ENCODE peak calls at places on chromosomes 5 and 9, in seven cellular contexts. One of them, this sample, is unnamed.
A peak's percentile ranks its signal among the peaks of the same experiment; 100 is the strongest.

GRCh38 chr9:128420060-128420650 is 502 bp upstream of the CERCAM start:
- DNase-seq in heart left ventricle: peak; percentile 76
- DNase-seq in uterus: peak; percentile 64
- DNase-seq in endothelial cell of umbilical vein: peak; percentile 63
- DNase-seq in effector memory CD4-positive, alpha-beta T cell: peak; percentile 36
- DNase-seq in HCT116: no peak
- DNase-seq in lower lobe of right lung: peak; percentile 81
- DNase-seq in this sample: peak; percentile 64

GRCh38 chr9:96022445-96023031 is 147.0 kb downstream of the ERCC6L2 start:
- DNase-seq in heart left ventricle: peak; percentile 34
- DNase-seq in endothelial cell of umbilical vein: no peak
- DNase-seq in lower lobe of right lung: peak; percentile 70
- DNase-seq in effector memory CD4-positive, alpha-beta T cell: no peak
- DNase-seq in uterus: no peak
- DNase-seq in HCT116: no peak
- DNase-seq in this sample: no peak

GRCh38 chr9:21153688-21154608 is 12.3 kb upstream of the IFNW1 start:
- DNase-seq in uterus: no peak
- DNase-seq in lower lobe of right lung: peak; percentile 38
- DNase-seq in endothelial cell of umbilical vein: peak; percentile 58
- DNase-seq in HCT116: peak; percentile 51
- DNase-seq in heart left ventricle: no peak
- DNase-seq in effector memory CD4-positive, alpha-beta T cell: no peak
- DNase-seq in this sample: peak; percentile 32

GRCh38 chr5:158373623-158374375 is 514.9 kb upstream of the CLINT1 start:
- DNase-seq in heart left ventricle: no peak
- DNase-seq in lower lobe of right lung: no peak
- DNase-seq in effector memory CD4-positive, alpha-beta T cell: no peak
- DNase-seq in endothelial cell of umbilical vein: no peak
- DNase-seq in HCT116: no peak
- DNase-seq in uterus: no peak
- DNase-seq in this sample: no peak

GRCh38 chr5:95027775-95028174 is 257.1 kb downstream of the MCTP1 start:
- DNase-seq in HCT116: no peak
- DNase-seq in heart left ventricle: no peak
- DNase-seq in endothelial cell of umbilical vein: no peak
- DNase-seq in lower lobe of right lung: no peak
- DNase-seq in effector memory CD4-positive, alpha-beta T cell: no peak
- DNase-seq in uterus: no peak
- DNase-seq in this sample: no peak

GRCh38 chr9:134601764-134602163 is 39.8 kb upstream of the COL5A1 start:
- DNase-seq in lower lobe of right lung: no peak
- DNase-seq in effector memory CD4-positive, alpha-beta T cell: no peak
- DNase-seq in uterus: no peak
- DNase-seq in endothelial cell of umbilical vein: no peak
- DNase-seq in HCT116: no peak
- DNase-seq in heart left ventricle: no peak
- DNase-seq in this sample: no peak

GRCh38 chr5:96661101-96661840 is 905 bp upstream of the CAST start:
- DNase-seq in effector memory CD4-positive, alpha-beta T cell: peak; percentile 12
- DNase-seq in heart left ventricle: no peak
- DNase-seq in endothelial cell of umbilical vein: peak; percentile 76
- DNase-seq in lower lobe of right lung: no peak
- DNase-seq in uterus: peak; percentile 29
- DNase-seq in HCT116: no peak
- DNase-seq in this sample: peak; percentile 46

GRCh38 chr5:34881246-34881645 is 34.1 kb downstream of the RAD1 start:
- DNase-seq in endothelial cell of umbilical vein: no peak
- DNase-seq in HCT116: no peak
- DNase-seq in uterus: no peak
- DNase-seq in heart left ventricle: no peak
- DNase-seq in lower lobe of right lung: no peak
- DNase-seq in effector memory CD4-positive, alpha-beta T cell: no peak
- DNase-seq in this sample: no peak

GRCh38 chr5:177607452-177608192 is 7.7 kb downstream of the B4GALT7 start:
- DNase-seq in HCT116: no peak
- DNase-seq in lower lobe of right lung: peak; percentile 75
- DNase-seq in endothelial cell of umbilical vein: peak; percentile 77
- DNase-seq in heart left ventricle: peak; percentile 74
- DNase-seq in effector memory CD4-positive, alpha-beta T cell: no peak
- DNase-seq in uterus: peak; percentile 52
- DNase-seq in this sample: peak; percentile 70

GRCh38 chr9:99544526-99544925 is 277.2 kb upstream of the NR4A3 start:
- DNase-seq in effector memory CD4-positive, alpha-beta T cell: no peak
- DNase-seq in HCT116: no peak
- DNase-seq in endothelial cell of umbilical vein: no peak
- DNase-seq in lower lobe of right lung: no peak
- DNase-seq in heart left ventricle: no peak
- DNase-seq in uterus: no peak
- DNase-seq in this sample: no peak

GRCh38 chr5:77367733-77368132 is 124.4 kb downstream of the WDR41 start:
- DNase-seq in lower lobe of right lung: no peak
- DNase-seq in heart left ventricle: no peak
- DNase-seq in HCT116: peak; percentile 13
- DNase-seq in effector memory CD4-positive, alpha-beta T cell: no peak
- DNase-seq in endothelial cell of umbilical vein: no peak
- DNase-seq in uterus: no peak
- DNase-seq in this sample: peak; percentile 16

GRCh38 chr5:150787659-150788058 is 9.1 kb downstream of the SMIM3 start:
- DNase-seq in effector memory CD4-positive, alpha-beta T cell: no peak
- DNase-seq in lower lobe of right lung: no peak
- DNase-seq in endothelial cell of umbilical vein: no peak
- DNase-seq in heart left ventricle: no peak
- DNase-seq in HCT116: no peak
- DNase-seq in uterus: no peak
- DNase-seq in this sample: no peak

GRCh38 chr9:2583308-2584013 is 38.1 kb upstream of the VLDLR start:
- DNase-seq in HCT116: no peak
- DNase-seq in effector memory CD4-positive, alpha-beta T cell: no peak
- DNase-seq in uterus: no peak
- DNase-seq in endothelial cell of umbilical vein: no peak
- DNase-seq in heart left ventricle: peak; percentile 35
- DNase-seq in lower lobe of right lung: no peak
- DNase-seq in this sample: peak; percentile 46

GRCh38 chr9:120643096-120643495 is 63.1 kb upstream of the CDK5RAP2 start:
- DNase-seq in HCT116: no peak
- DNase-seq in uterus: no peak
- DNase-seq in heart left ventricle: no peak
- DNase-seq in endothelial cell of umbilical vein: no peak
- DNase-seq in effector memory CD4-positive, alpha-beta T cell: no peak
- DNase-seq in lower lobe of right lung: no peak
- DNase-seq in this sample: no peak

GRCh38 chr5:106827061-106827460 is 843.7 kb downstream of the EFNA5 start:
- DNase-seq in uterus: no peak
- DNase-seq in heart left ventricle: no peak
- DNase-seq in lower lobe of right lung: no peak
- DNase-seq in effector memory CD4-positive, alpha-beta T cell: no peak
- DNase-seq in endothelial cell of umbilical vein: no peak
- DNase-seq in HCT116: no peak
- DNase-seq in this sample: no peak

GRCh38 chr5:57179262-57179960 is 5.6 kb downstream of the GPBP1 start:
- DNase-seq in lower lobe of right lung: no peak
- DNase-seq in uterus: no peak
- DNase-seq in HCT116: no peak
- DNase-seq in heart left ventricle: no peak
- DNase-seq in effector memory CD4-positive, alpha-beta T cell: no peak
- DNase-seq in endothelial cell of umbilical vein: no peak
- DNase-seq in this sample: no peak
- H3K4me1 ChIP-seq in lower lobe of right lung: peaks cover 76% of the 10 kb centered on the region
- H3K4me1 ChIP-seq in uterus: no peaks in the 10 kb centered on the region
- H3K4me1 ChIP-seq in HCT116: peaks cover 21% of the 10 kb centered on the region
- H3K4me1 ChIP-seq in heart left ventricle: peaks cover 81% of the 10 kb centered on the region
- H3K4me1 ChIP-seq in effector memory CD4-positive, alpha-beta T cell: peaks cover 27% of the 10 kb centered on the region
- H3K4me1 ChIP-seq in endothelial cell of umbilical vein: peaks cover 35% of the 10 kb centered on the region
- H3K4me1 ChIP-seq in this sample: peaks cover 8% of the 10 kb centered on the region

GRCh38 chr5:135350536-135350935 is 48.5 kb downstream of the MACROH2A1 start:
- DNase-seq in lower lobe of right lung: no peak
- DNase-seq in heart left ventricle: no peak
- DNase-seq in HCT116: no peak
- DNase-seq in endothelial cell of umbilical vein: no peak
- DNase-seq in effector memory CD4-positive, alpha-beta T cell: no peak
- DNase-seq in uterus: no peak
- DNase-seq in this sample: no peak
- H3K4me1 ChIP-seq in lower lobe of right lung: peaks cover 18% of the 10 kb centered on the region
- H3K4me1 ChIP-seq in heart left ventricle: peaks cover 23% of the 10 kb centered on the region
- H3K4me1 ChIP-seq in HCT116: no peaks in the 10 kb centered on the region
- H3K4me1 ChIP-seq in endothelial cell of umbilical vein: no peaks in the 10 kb centered on the region
- H3K4me1 ChIP-seq in effector memory CD4-positive, alpha-beta T cell: no peaks in the 10 kb centered on the region
- H3K4me1 ChIP-seq in uterus: no peaks in the 10 kb centered on the region
- H3K4me1 ChIP-seq in this sample: no peaks in the 10 kb centered on the region

DNA sequence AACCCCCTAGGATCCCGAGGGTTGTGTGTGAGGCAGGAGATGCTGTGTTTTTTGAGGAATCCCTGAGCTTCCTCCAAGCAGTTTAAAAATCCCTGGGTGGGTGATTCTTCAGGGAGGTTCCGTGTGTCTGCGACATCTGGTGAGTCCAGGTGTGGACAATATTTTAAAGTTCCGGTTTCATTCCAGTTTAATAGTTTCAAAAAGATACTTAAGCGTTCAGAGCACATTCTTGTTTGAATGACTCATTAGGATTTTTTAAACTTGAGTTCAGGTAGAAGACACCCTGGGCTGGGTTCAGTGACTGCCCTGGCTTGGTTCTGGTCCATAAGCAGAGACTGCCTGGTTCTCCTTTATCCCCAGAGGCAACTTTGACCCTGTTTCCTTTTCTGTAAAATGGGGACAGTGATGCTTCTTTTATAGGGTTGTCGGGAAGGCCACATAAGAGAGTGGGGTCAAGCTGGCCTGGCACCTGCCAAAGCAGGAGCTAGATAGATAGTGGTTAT is 119.2 kb downstream of the RGS3 start:
- DNase-seq in HCT116: no peak
- DNase-seq in uterus: no peak
- DNase-seq in lower lobe of right lung: no peak
- DNase-seq in effector memory CD4-positive, alpha-beta T cell: no peak
- DNase-seq in endothelial cell of umbilical vein: no peak
- DNase-seq in heart left ventricle: peak; percentile 10
- DNase-seq in this sample: peak; percentile 55
- H3K4me1 ChIP-seq in HCT116: peaks cover 39% of the 10 kb centered on the region
- H3K4me1 ChIP-seq in uterus: no peaks in the 10 kb centered on the region
- H3K4me1 ChIP-seq in lower lobe of right lung: peaks cover 96% of the 10 kb centered on the region
- H3K4me1 ChIP-seq in effector memory CD4-positive, alpha-beta T cell: peaks cover 44% of the 10 kb centered on the region
- H3K4me1 ChIP-seq in endothelial cell of umbilical vein: peaks cover 53% of the 10 kb centered on the region
- H3K4me1 ChIP-seq in heart left ventricle: peaks cover 89% of the 10 kb centered on the region
- H3K4me1 ChIP-seq in this sample: peaks cover 53% of the 10 kb centered on the region

GRCh38 chr9:131672451-131672850 is 67.4 kb downstream of the RAPGEF1 start:
- DNase-seq in HCT116: no peak
- DNase-seq in lower lobe of right lung: no peak
- DNase-seq in effector memory CD4-positive, alpha-beta T cell: no peak
- DNase-seq in heart left ventricle: peak; percentile 64
- DNase-seq in endothelial cell of umbilical vein: peak; percentile 79
- DNase-seq in uterus: peak; percentile 41
- DNase-seq in this sample: no peak
- H3K4me1 ChIP-seq in HCT116: peaks cover 32% of the 10 kb centered on the region
- H3K4me1 ChIP-seq in lower lobe of right lung: peaks cover 100% of the 10 kb centered on the region
- H3K4me1 ChIP-seq in effector memory CD4-positive, alpha-beta T cell: peaks cover 89% of the 10 kb centered on the region
- H3K4me1 ChIP-seq in heart left ventricle: peaks cover 100% of the 10 kb centered on the region
- H3K4me1 ChIP-seq in endothelial cell of umbilical vein: peaks cover 50% of the 10 kb centered on the region
- H3K4me1 ChIP-seq in uterus: peaks cover 49% of the 10 kb centered on the region
- H3K4me1 ChIP-seq in this sample: peaks cover 37% of the 10 kb centered on the region

DNA sequence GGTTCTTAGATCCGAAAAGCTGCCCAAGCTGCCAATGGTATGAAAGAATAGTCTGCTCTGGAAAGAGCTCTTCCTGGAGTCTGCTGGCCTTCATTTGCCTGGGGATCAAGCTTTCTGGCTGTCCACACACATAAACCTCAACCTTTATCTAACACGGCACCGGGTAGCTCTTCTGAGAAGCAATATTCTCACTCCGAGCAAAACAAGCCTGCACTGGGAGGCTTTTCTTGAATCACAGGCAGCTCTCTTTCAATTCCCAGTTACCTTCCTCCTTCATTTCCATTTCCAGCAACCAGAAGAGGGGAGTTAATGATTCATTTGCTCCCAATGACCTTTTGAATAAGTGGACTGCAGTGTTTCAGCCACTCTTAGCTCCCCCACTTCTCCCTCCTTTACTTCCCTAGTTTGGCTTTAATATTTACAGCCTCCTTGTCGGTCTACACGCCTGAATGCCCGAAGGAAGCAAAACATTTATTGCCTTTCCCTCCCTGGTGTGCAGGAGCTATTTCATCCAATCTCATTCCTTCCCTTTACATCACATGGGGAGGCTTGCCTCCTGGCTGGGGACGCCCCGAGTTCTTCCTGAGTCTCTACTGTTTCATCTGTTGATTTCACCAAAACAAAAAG is 187.1 kb downstream of the ARHGEF28 start:
- DNase-seq in HCT116: no peak
- DNase-seq in heart left ventricle: no peak
- DNase-seq in endothelial cell of umbilical vein: no peak
- DNase-seq in effector memory CD4-positive, alpha-beta T cell: no peak
- DNase-seq in lower lobe of right lung: no peak
- DNase-seq in uterus: peak; percentile 39
- DNase-seq in this sample: no peak
- H3K4me1 ChIP-seq in HCT116: no peaks in the 10 kb centered on the region
- H3K4me1 ChIP-seq in heart left ventricle: no peaks in the 10 kb centered on the region
- H3K4me1 ChIP-seq in endothelial cell of umbilical vein: no peaks in the 10 kb centered on the region
- H3K4me1 ChIP-seq in effector memory CD4-positive, alpha-beta T cell: no peaks in the 10 kb centered on the region
- H3K4me1 ChIP-seq in lower lobe of right lung: no peaks in the 10 kb centered on the region
- H3K4me1 ChIP-seq in uterus: peaks cover 4% of the 10 kb centered on the region
- H3K4me1 ChIP-seq in this sample: peaks cover 9% of the 10 kb centered on the region